ENCODE peak calls at places on chromosomes 1 and 21, in eight cellular contexts. L is HS-5; T is NCI-H2107; X is mesenchymal stem cell; F is M059J; C is AG08395; M is Panc1; Y is stimulated activated CD8-positive, alpha-beta memory T cell treated with anti-CD3 and anti-CD28 coated beads, Interleukin-15, amount 100 ng/mL, for 4 hours. Z is an unnamed sample.

GRCh38 chr1:211279340-211279739 is 20.2 kb downstream of the RCOR3 start:
- DNase-seq in Y (no peak), F (no peak), M (no peak), X (no peak), T (no peak), L (no peak), C (no peak), Z (no peak)

GRCh38 chr1:225691861-225692516 is 39.1 kb upstream of the ENAH start:
- DNase-seq in T (no peak), M (no peak), L (peak; percentile 6), X (peak; percentile 75), F (peak; percentile 84), C (peak; percentile 80), Y (no peak), Z (peak; percentile 67)

GRCh38 chr1:37157634-37158033 is 123.3 kb upstream of the GRIK3 start:
- DNase-seq in C (no peak), L (no peak), F (no peak), T (no peak), M (no peak), Y (no peak), X (no peak), Z (no peak)

GRCh38 chr1:160708821-160709220 is 2.8 kb downstream of the CD48 start:
- DNase-seq in L (no peak), M (no peak), X (no peak), F (no peak), Y (no peak), C (no peak), T (no peak), Z (no peak)

GRCh38 chr21:31397939-31398338 is 53.9 kb upstream of the TIAM1 start:
- DNase-seq in Y (no peak), L (no peak), T (no peak), X (no peak), F (no peak), M (no peak), C (no peak), Z (no peak)

GRCh38 chr1:179012033-179012432 is 13.7 kb upstream of the FAM20B start:
- DNase-seq in C (no peak), L (no peak), M (no peak), X (no peak), Y (no peak), T (no peak), F (no peak), Z (no peak)

GRCh38 chr1:19427087-19427781 is 58.1 kb downstream of the CAPZB start:
- DNase-seq in C (peak; percentile 66), M (no peak), F (peak; percentile 85), Y (no peak), T (no peak), L (no peak), X (peak; percentile 90), Z (no peak)

GRCh38 chr1:9413143-9413876 is 120.6 kb downstream of the SPSB1 start:
- DNase-seq in F (peak; percentile 90), T (no peak), L (peak; percentile 59), M (no peak), C (peak; percentile 93), X (peak; percentile 96), Y (peak; percentile 13), Z (peak; percentile 58)

GRCh38 chr1:27366411-27367159 is at the start of gene MAP3K6:
- DNase-seq in T (peak; percentile 81), L (peak; percentile 61), M (no peak), F (peak; percentile 90), X (peak; percentile 81), C (peak; percentile 86), Y (no peak), Z (peak; percentile 37)

GRCh38 chr21:25929859-25930520 is 195.2 kb downstream of the GABPA start:
- DNase-seq in Y (no peak), C (no peak), F (no peak), L (no peak), M (no peak), X (peak; percentile 71), T (no peak), Z (no peak)

GRCh38 chr1:213374369-213374768 is 323.3 kb downstream of the RPS6KC1 start:
- DNase-seq in F (peak; percentile 55), X (peak; percentile 37), C (peak; percentile 76), L (no peak), Y (no peak), T (peak; percentile 81), M (peak; percentile 20), Z (peak; percentile 5)

GRCh38 chr1:236124965-236125364 is 17.4 kb upstream of the GPR137B start:
- DNase-seq in X (no peak), M (no peak), Y (no peak), C (no peak), F (no peak), T (no peak), L (no peak), Z (no peak)

GRCh38 chr1:117826551-117827078 is 102.8 kb downstream of the GDAP2 start:
- DNase-seq in F (peak; percentile 96), M (peak; percentile 41), Y (no peak), X (peak; percentile 85), T (no peak), C (peak; percentile 83), L (peak; percentile 87), Z (peak; percentile 89)

GRCh38 chr1:27153927-27154358 is 982 bp downstream of the SLC9A1 start:
- DNase-seq in Y (no peak), X (peak; percentile 19), M (no peak), L (no peak), T (no peak), C (no peak), F (no peak), Z (no peak)

GRCh38 chr21:27275294-27275927 is 308.5 kb upstream of the ADAMTS5 start:
- DNase-seq in C (peak; percentile 69), X (peak; percentile 71), M (no peak), Y (no peak), T (no peak), L (peak; percentile 73), F (peak; percentile 75), Z (peak; percentile 78)